ENCODE peak calls at places on chromosomes 4 and X, in nine cellular contexts. K is fibroblast of lung; I is heart right ventricle; P is activated CD4-positive, alpha-beta T cell treated with anti-CD3 and anti-CD28 coated beads, Interleukin-2, amount 10 ng/mL, durations not matched to agents 7 days and 5 days; G is H4; Z is HS-5; T is activated T-helper 1 cell treated with Interleukin-2 at 50 U/mL for 16 hours; Q is AG08396; D is SK-N-SH. C is an unnamed sample.

GRCh38 chr4:173448103-173448502 is 49.2 kb upstream of the SCRG1 start:
- DNase-seq in K (peak), I (peak), P (no peak), G (no peak), Z (no peak), T (no peak), Q (no peak), D (peak), C (no peak)

GRCh38 chr4:113003841-113004240 is 45.6 kb upstream of the ANK2 start:
- DNase-seq in K (peak), I (no peak), P (no peak), G (no peak), Z (no peak), T (no peak), Q (no peak), D (no peak), C (no peak)

GRCh38 chr4:45732161-45732560 is 391.7 kb downstream of the GABRG1 start:
- DNase-seq in K (no peak), I (no peak), P (no peak), G (no peak), Z (no peak), T (no peak), Q (no peak), D (no peak), C (no peak)

GRCh38 chr4:184247421-184247820 is 29.7 kb upstream of the ENPP6 start:
- DNase-seq in K (no peak), I (no peak), P (no peak), G (no peak), Z (no peak), T (no peak), Q (no peak), D (no peak), C (no peak)

GRCh38 chrX:88613338-88613737 is 133.7 kb upstream of the CPXCR1 start:
- DNase-seq in K (no peak), I (no peak), P (no peak), G (peak), Z (no peak), T (no peak), Q (no peak), D (peak), C (no peak)

GRCh38 chr4:21529214-21529613 is 419.4 kb downstream of the KCNIP4 start:
- DNase-seq in K (no peak), I (no peak), P (no peak), G (no peak), Z (no peak), T (no peak), Q (no peak), D (no peak), C (no peak)

GRCh38 chr4:8176547-8177399 is 18.2 kb upstream of the ABLIM2 start:
- DNase-seq in K (peak), I (peak), P (peak), G (peak), Z (no peak), T (no peak), Q (peak), D (peak), C (peak)

GRCh38 chr4:95318483-95318882 is 230.3 kb downstream of the UNC5C start:
- DNase-seq in K (no peak), I (no peak), P (no peak), G (no peak), Z (no peak), T (no peak), Q (no peak), D (peak), C (no peak)

GRCh38 chrX:56564182-56564885 is 907 bp downstream of the UBQLN2 start:
- DNase-seq in K (peak), I (peak), P (peak), G (peak), Z (peak), T (no peak), Q (peak), D (peak), C (no peak)